ENCODE peak calls at places on chromosomes 7 and 10, in four cellular contexts. Y is K562, N is WTC11, K is H1. B is an unnamed sample.

GRCh38 chr7:50953820-50954219 is 171.1 kb upstream of the GRB10 start:
- DNase-seq in Y (no peak), N (no peak), K (no peak), B (no peak)

GRCh38 chr10:120077707-120078492 is 185.4 kb downstream of the SEC23IP start:
- DNase-seq in Y (no peak), N (peak), K (no peak), B (no peak)

GRCh38 chr10:8034666-8035640 is 19.5 kb upstream of the GATA3 start:
- DNase-seq in Y (no peak), N (no peak), K (peak), B (peak)

GRCh38 chr7:138125598-138126111 is 49.4 kb downstream of the AKR1D1 start:
- DNase-seq in Y (no peak), N (no peak), K (no peak), B (no peak)

GRCh38 chr10:61840403-61840802 is 61.1 kb upstream of the ARID5B start:
- DNase-seq in Y (no peak), N (no peak), K (no peak), B (no peak)

GRCh38 chr7:124251616-124252015 is 218.7 kb upstream of the TMEM229A start:
- DNase-seq in Y (no peak), N (no peak), K (no peak), B (no peak)

GRCh38 chr7:12423355-12423994 is 19.8 kb upstream of the VWDE start:
- DNase-seq in Y (no peak), N (no peak), K (no peak), B (no peak)

GRCh38 chr7:95549818-95550529 is 46.3 kb downstream of the PDK4 start:
- DNase-seq in Y (peak), N (no peak), K (no peak), B (no peak)

GRCh38 chr7:158396301-158396905 is 191.2 kb downstream of the PTPRN2 start:
- DNase-seq in Y (no peak), N (no peak), K (no peak), B (no peak)

GRCh38 chr7:35792472-35793224 is 8.2 kb upstream of the SEPTIN7 start:
- DNase-seq in Y (no peak), N (no peak), K (no peak), B (no peak)

GRCh38 chr10:93874309-93875031 is 19.3 kb upstream of the SLC35G1 start:
- DNase-seq in Y (no peak), N (no peak), K (no peak), B (no peak)

GRCh38 chr7:20227291-20227795 is 10.2 kb upstream of the MACC1 start:
- DNase-seq in Y (no peak), N (no peak), K (no peak), B (no peak)

GRCh38 chr10:1043532-1043995 is 5.4 kb downstream of the IDI1 start:
- DNase-seq in Y (no peak), N (no peak), K (no peak), B (no peak)

GRCh38 chr10:26479766-26480492 is 41.8 kb downstream of the APBB1IP start:
- DNase-seq in Y (no peak), N (no peak), K (no peak), B (no peak)

GRCh38 chr7:47536705-47537611 is 45.0 kb downstream of the TNS3 start:
- DNase-seq in Y (no peak), N (peak), K (no peak), B (peak)

GRCh38 chr7:6558837-6559236 is 7.6 kb upstream of the GRID2IP start:
- DNase-seq in Y (peak), N (peak), K (no peak), B (peak)

GRCh38 chr10:23439920-23440875 is 1.3 kb downstream of the OTUD1 start:
- DNase-seq in Y (no peak), N (peak), K (peak), B (peak)

GRCh38 chr10:78286186-78286585 is 252.5 kb downstream of the RPS24 start:
- DNase-seq in Y (no peak), N (peak), K (peak), B (peak)

GRCh38 chr10:132861116-132861691 is 75.3 kb upstream of the NKX6-2 start:
- DNase-seq in Y (no peak), N (peak), K (peak), B (no peak)

GRCh38 chr7:96689414-96689813 is 20.2 kb downstream of the SEM1 start:
- DNase-seq in Y (no peak), N (no peak), K (no peak), B (no peak)

GRCh38 chr10:4144802-4145201 is 359.8 kb upstream of the KLF6 start:
- DNase-seq in Y (no peak), N (no peak), K (no peak), B (no peak)

GRCh38 chr7:3206771-3207191 is 94.3 kb upstream of the SDK1 start:
- DNase-seq in Y (no peak), N (no peak), K (peak), B (no peak)
- TF ChIP-seq TEAD4 in Y (no peak), N (no peak), K (no peak), B (no peak)

GRCh38 chr10:71740069-71740468 is 20.5 kb upstream of the C10orf105 start:
- DNase-seq in Y (no peak), N (no peak), K (no peak), B (no peak)
- TF ChIP-seq TEAD4 in Y (no peak), N (no peak), K (no peak), B (no peak)

DNA sequence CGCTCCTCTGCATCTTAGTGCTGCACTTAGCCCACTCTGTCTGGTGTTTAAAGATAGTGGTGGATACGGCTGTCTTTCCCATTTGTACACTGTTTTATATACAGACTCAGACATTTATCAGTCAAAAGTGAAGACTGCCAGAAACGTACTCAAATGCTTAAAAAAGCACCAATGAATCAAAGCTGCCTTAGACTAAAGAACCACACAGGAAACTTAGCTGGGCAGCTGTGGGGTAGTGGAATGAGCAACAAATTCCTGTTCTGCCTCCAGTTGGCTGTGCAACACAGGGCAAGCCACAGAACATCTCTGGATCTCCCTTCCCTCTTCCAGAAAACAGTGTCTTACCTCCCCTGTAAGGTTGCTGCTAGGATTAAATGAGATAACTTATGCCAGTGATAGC is 76.0 kb downstream of the ATXN7L1 start:
- DNase-seq in Y (no peak), N (no peak), K (no peak), B (no peak)
- TF ChIP-seq TEAD4 in Y (no peak), N (no peak), K (no peak), B (peak)

GRCh38 chr7:522938-523289 is 3.3 kb upstream of the PDGFA start:
- DNase-seq in Y (no peak), N (no peak), K (no peak), B (no peak)
- TF ChIP-seq TEAD4 in Y (no peak), N (no peak), K (no peak), B (no peak)

DNA sequence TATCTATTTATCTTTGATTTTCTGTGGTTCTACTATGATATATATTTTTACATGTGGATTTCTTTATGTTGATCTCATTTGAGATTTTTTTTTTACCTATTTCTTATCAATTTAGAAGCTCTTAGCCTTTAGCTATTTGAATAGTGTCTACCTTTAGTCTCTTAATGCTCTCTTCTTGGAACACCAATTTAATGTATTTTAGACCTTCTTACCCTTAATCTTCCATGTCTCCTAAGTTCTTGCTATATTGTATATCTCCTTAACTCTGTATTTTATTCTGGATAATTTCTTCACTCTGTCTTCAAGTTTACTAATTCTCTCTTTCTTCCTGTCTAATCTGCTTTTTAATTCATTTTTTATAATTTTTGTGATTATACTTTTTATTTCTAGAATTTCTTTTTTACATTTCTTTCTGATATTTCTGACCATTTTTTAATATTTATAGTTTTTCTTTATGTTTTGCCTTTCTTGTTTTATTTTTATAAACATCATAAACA is 27.3 kb downstream of the CSTF2T start:
- DNase-seq in Y (no peak), N (no peak), K (no peak), B (no peak)
- TF ChIP-seq TEAD4 in Y (no peak), N (no peak), K (no peak), B (no peak)

DNA sequence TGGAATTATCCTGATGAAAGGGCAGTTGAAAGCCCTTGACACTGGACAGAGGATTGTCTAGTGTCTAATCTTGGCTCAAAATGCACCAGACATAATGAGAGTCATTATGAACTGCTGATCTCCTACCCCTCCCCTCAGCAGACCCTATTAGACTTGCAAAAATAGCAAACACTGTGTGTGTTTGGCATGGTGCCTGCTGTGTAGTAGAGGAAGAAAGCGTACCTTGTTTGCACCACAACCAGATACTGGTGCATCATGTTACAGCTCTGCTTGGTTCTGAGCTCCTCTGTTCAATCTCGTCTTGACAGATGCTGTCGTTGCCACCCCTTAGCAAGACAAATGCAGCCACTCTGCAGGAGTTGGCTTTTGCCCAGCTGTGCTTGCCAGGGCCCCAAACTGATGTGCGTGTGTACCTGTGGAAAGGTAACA is 336.2 kb downstream of the AUTS2 start:
- DNase-seq in Y (no peak), N (no peak), K (no peak), B (peak)
- TF ChIP-seq TEAD4 in Y (no peak), N (no peak), K (no peak), B (no peak)

B was measured in SK-N-SH.